ENCODE peak calls at places on chromosomes 7 and 10, in four cellular contexts. S is HL-60, G is neural progenitor cell, O is SJSA1. W is an unnamed sample.
A peak's percentile ranks its signal among the peaks of the same experiment; 100 is the strongest.

GRCh38 chr10:27242951-27243551 is 2.5 kb upstream of the ACBD5 start:
- DNase-seq in S (peak; percentile 49), G (peak; percentile 76), O (peak; percentile 50), W (peak; percentile 65)

GRCh38 chr10:33352631-33353030 is 18.2 kb upstream of the NRP1 start:
- DNase-seq in S (no peak), G (no peak), O (no peak), W (no peak)

GRCh38 chr7:2663121-2663886 is 24.7 kb upstream of the AMZ1 start:
- DNase-seq in S (no peak), G (no peak), O (no peak), W (no peak)

GRCh38 chr10:67612577-67613537 is 83.1 kb downstream of the CTNNA3 start:
- DNase-seq in S (no peak), G (no peak), O (peak; percentile 91), W (no peak)

GRCh38 chr10:598415-599170 is 90.9 kb downstream of the DIP2C start:
- DNase-seq in S (no peak), G (peak; percentile 55), O (peak; percentile 98), W (no peak)

GRCh38 chr7:31327071-31327470 is 13.5 kb downstream of the NEUROD6 start:
- DNase-seq in S (no peak), G (no peak), O (peak; percentile 6), W (no peak)

GRCh38 chr7:145902123-145902522 is 214.5 kb upstream of the CNTNAP2 start:
- DNase-seq in S (no peak), G (peak; percentile 12), O (no peak), W (no peak)

GRCh38 chr7:69403169-69403568 is 195.1 kb upstream of the AUTS2 start:
- DNase-seq in S (no peak), G (peak; percentile 24), O (no peak), W (no peak)

GRCh38 chr10:21398549-21399345 is 126.7 kb downstream of the SKIDA1 start:
- DNase-seq in S (no peak), G (no peak), O (peak; percentile 62), W (no peak)

GRCh38 chr10:124414077-124414476 is 4.6 kb downstream of the OAT start:
- DNase-seq in S (no peak), G (no peak), O (no peak), W (no peak)

GRCh38 chr10:101893510-101894120 is 50.0 kb upstream of the KCNIP2 start:
- DNase-seq in S (no peak), G (peak; percentile 27), O (no peak), W (no peak)

GRCh38 chr7:37714606-37715005 is 31.0 kb downstream of the GPR141 start:
- DNase-seq in S (peak; percentile 70), G (no peak), O (no peak), W (no peak)

GRCh38 chr10:36097696-36098095 is 455.6 kb upstream of the FZD8 start:
- DNase-seq in S (no peak), G (no peak), O (no peak), W (no peak)

GRCh38 chr7:117674617-117675016 is 194.8 kb downstream of the CFTR start:
- DNase-seq in S (no peak), G (no peak), O (no peak), W (no peak)

GRCh38 chr7:92698237-92698841 is 108.1 kb upstream of the FAM133B start:
- DNase-seq in S (no peak), G (peak; percentile 13), O (peak; percentile 99), W (peak; percentile 48)

GRCh38 chr10:7890802-7891201 is 72.5 kb downstream of the TAF3 start:
- DNase-seq in S (no peak), G (no peak), O (no peak), W (no peak)

GRCh38 chr10:23199768-23200511 is 7.8 kb downstream of the PTF1A start:
- DNase-seq in S (no peak), G (peak; percentile 76), O (no peak), W (no peak)

GRCh38 chr10:114879093-114879492 is 57.5 kb downstream of the FHIP2A start:
- DNase-seq in S (no peak), G (peak; percentile 41), O (no peak), W (no peak)

GRCh38 chr7:50274361-50274760 is 30.2 kb upstream of the IKZF1 start:
- DNase-seq in S (peak; percentile 41), G (no peak), O (no peak), W (no peak)

GRCh38 chr7:15554081-15554480 is 7.7 kb downstream of the AGMO start:
- DNase-seq in S (no peak), G (no peak), O (no peak), W (no peak)

GRCh38 chr10:30231071-30231652 is 117.9 kb downstream of the MTPAP start:
- DNase-seq in S (no peak), G (no peak), O (no peak), W (no peak)

GRCh38 chr7:19116121-19117080 is 1.0 kb downstream of the TWIST1 start:
- DNase-seq in S (no peak), G (peak; percentile 64), O (peak; percentile 78), W (no peak)

GRCh38 chr7:19117870-19118608 is 603 bp upstream of the TWIST1 start:
- DNase-seq in S (no peak), G (peak; percentile 57), O (no peak), W (no peak)

GRCh38 chr7:19118896-19119301 is 1.5 kb upstream of the TWIST1 start:
- DNase-seq in S (no peak), G (peak; percentile 74), O (no peak), W (no peak)

GRCh38 chr7:19119372-19119771 is 1.9 kb upstream of the TWIST1 start:
- DNase-seq in S (no peak), G (no peak), O (no peak), W (no peak)

GRCh38 chr7:19117081-19117869 is at the start of gene TWIST1:
- DNase-seq in S (no peak), G (peak; percentile 79), O (peak; percentile 95), W (no peak)
- H3K27ac ChIP-seq in S (no peak within 1 kb of the TSS), G (no peak within 1 kb of the TSS), O (peak within 1 kb of the TSS; percentile 89), W (no peak within 1 kb of the TSS)

GRCh38 chr10:127399635-127400034 is 149.5 kb upstream of the NPS start:
- DNase-seq in S (no peak), G (no peak), O (no peak), W (no peak)

GRCh38 chr10:127406018-127406550 is 143.0 kb upstream of the NPS start:
- DNase-seq in S (no peak), G (no peak), O (no peak), W (no peak)

GRCh38 chr10:127400216-127400615 is 148.9 kb upstream of the NPS start:
- DNase-seq in S (no peak), G (no peak), O (no peak), W (no peak)

GRCh38 chr10:127405221-127405620 is 143.9 kb upstream of the NPS start:
- DNase-seq in S (no peak), G (no peak), O (peak; percentile 57), W (no peak)

GRCh38 chr10:127402596-127403409 is 146.3 kb upstream of the NPS start:
- DNase-seq in S (no peak), G (no peak), O (no peak), W (no peak)
- H3K27ac ChIP-seq in S (no peak overlapping the region), G (no peak overlapping the region), O (no peak overlapping the region), W (no peak overlapping the region)

GRCh38 chr7:91573405-91573804 is 307.1 kb downstream of the MTERF1 start:
- DNase-seq in S (no peak), G (no peak), O (no peak), W (no peak)

GRCh38 chr7:91571601-91572000 is 307.4 kb downstream of the FZD1 start:
- DNase-seq in S (no peak), G (no peak), O (no peak), W (no peak)

GRCh38 chr7:91569702-91570457 is 305.6 kb downstream of the FZD1 start:
- DNase-seq in S (no peak), G (no peak), O (no peak), W (no peak)

GRCh38 chr7:91568138-91568537 is 303.9 kb downstream of the FZD1 start:
- DNase-seq in S (no peak), G (no peak), O (no peak), W (no peak)

GRCh38 chr7:91570600-91570999 is 306.4 kb downstream of the FZD1 start:
- DNase-seq in S (no peak), G (no peak), O (no peak), W (no peak)
- H3K27ac ChIP-seq in S (no peak overlapping the region), G (no peak overlapping the region), O (no peak overlapping the region), W (no peak overlapping the region)

GRCh38 chr10:103451091-103451801 is 924 bp downstream of the CALHM2 start:
- DNase-seq in S (no peak), G (no peak), O (no peak), W (peak; percentile 73)
- H3K27ac ChIP-seq in S (peak overlapping the region; percentile 38), G (no peak overlapping the region), O (no peak overlapping the region), W (peak overlapping the region; percentile 83)

DNA sequence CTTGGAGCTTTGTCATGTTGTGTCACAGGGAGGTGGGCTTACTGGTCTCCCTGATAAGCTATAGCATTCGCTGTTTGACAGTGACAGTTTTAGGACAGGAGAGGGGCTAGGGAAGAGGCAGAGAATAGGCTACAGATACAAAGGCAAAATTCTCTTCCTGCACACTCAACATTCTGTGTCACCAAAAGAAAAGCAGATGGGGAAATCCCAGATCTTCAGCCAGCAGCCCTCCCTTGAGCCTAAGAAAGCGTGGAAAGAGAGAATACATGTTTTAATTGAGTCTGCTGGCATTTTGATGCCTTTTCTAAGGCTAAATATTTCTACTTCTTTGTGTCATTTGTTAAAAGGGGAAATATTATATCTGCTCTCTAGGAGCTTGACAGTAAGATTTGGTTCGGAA is 247.0 kb downstream of the TRIL start:
- DNase-seq in S (no peak), G (no peak), O (no peak), W (no peak)
- H3K27ac ChIP-seq in S (no peak overlapping the region), G (no peak overlapping the region), O (no peak overlapping the region), W (no peak overlapping the region)

W was measured in HCT116.